ENCODE peak calls at places on chromosomes 13 and 19, in five cellular contexts. U, S, P, D and W are unnamed samples.

GRCh38 chr19:37551123-37551993 is 43.2 kb downstream of the ZNF571 start:
- DNase-seq in U (no peak), S (no peak), P (no peak), D (peak; percentile 18), W (no peak)

GRCh38 chr19:48372904-48373303 is 8.7 kb downstream of the SYNGR4 start:
- DNase-seq in U (no peak), S (no peak), P (no peak), D (no peak), W (no peak)

GRCh38 chr19:5037936-5038335 is 69.0 kb downstream of the KDM4B start:
- DNase-seq in U (no peak), S (no peak), P (no peak), D (no peak), W (no peak)

GRCh38 chr19:54172413-54172763 is 572 bp downstream of the TMC4 start:
- DNase-seq in U (no peak), S (no peak), P (no peak), D (no peak), W (no peak)

GRCh38 chr13:113947321-113948033 is 26.4 kb downstream of the C13orf46 start:
- DNase-seq in U (peak; percentile 59), S (peak; percentile 68), P (no peak), D (no peak), W (no peak)

GRCh38 chr13:109547942-109548860 is 238.2 kb downstream of the IRS2 start:
- DNase-seq in U (no peak), S (no peak), P (no peak), D (no peak), W (no peak)

GRCh38 chr13:49098198-49098597 is 121.9 kb upstream of the MLNR start:
- DNase-seq in U (no peak), S (no peak), P (peak; percentile 90), D (peak; percentile 63), W (no peak)

GRCh38 chr13:32585625-32586021 is 629 bp upstream of the PDS5B start:
- DNase-seq in U (no peak), S (no peak), P (no peak), D (no peak), W (no peak)

GRCh38 chr13:72983085-72983768 is 75.6 kb upstream of the KLF5 start:
- DNase-seq in U (no peak), S (no peak), P (peak; percentile 77), D (peak; percentile 69), W (no peak)

GRCh38 chr13:75494491-75494890 is 12.5 kb upstream of the TBC1D4 start:
- DNase-seq in U (no peak), S (no peak), P (no peak), D (no peak), W (no peak)

GRCh38 chr19:2462635-2463421 is 6.1 kb upstream of the LMNB2 start:
- DNase-seq in U (peak; percentile 84), S (peak; percentile 87), P (peak; percentile 96), D (no peak), W (peak; percentile 95)

GRCh38 chr13:94006271-94006670 is 473.2 kb downstream of the DCT start:
- DNase-seq in U (no peak), S (no peak), P (no peak), D (no peak), W (no peak)

GRCh38 chr13:73984949-73985691 is 149.1 kb downstream of the KLF12 start:
- DNase-seq in U (no peak), S (no peak), P (no peak), D (no peak), W (no peak)

GRCh38 chr13:76711515-76712182 is 174.6 kb downstream of the KCTD12 start:
- DNase-seq in U (peak; percentile 67), S (peak; percentile 15), P (peak; percentile 84), D (no peak), W (no peak)

GRCh38 chr19:47778089-47778953 is at the start of gene SELENOW:
- DNase-seq in U (peak; percentile 66), S (peak; percentile 79), P (no peak), D (no peak), W (peak; percentile 93)

GRCh38 chr13:59774511-59774911 is 389.2 kb downstream of the DIAPH3 start:
- DNase-seq in U (no peak), S (no peak), P (peak; percentile 17), D (no peak), W (no peak)

GRCh38 chr19:6238256-6238642 is 41.5 kb downstream of the MLLT1 start:
- DNase-seq in U (no peak), S (no peak), P (no peak), D (no peak), W (no peak)

GRCh38 chr13:73056054-73056962 is 2.5 kb upstream of the KLF5 start:
- DNase-seq in U (no peak), S (no peak), P (peak; percentile 61), D (peak; percentile 85), W (no peak)

GRCh38 chr13:87138856-87139255 is 532.3 kb upstream of the SLITRK5 start:
- DNase-seq in U (no peak), S (no peak), P (no peak), D (no peak), W (no peak)

GRCh38 chr13:94860981-94861407 is 148.6 kb upstream of the SOX21 start:
- DNase-seq in U (no peak), S (no peak), P (no peak), D (no peak), W (no peak)

GRCh38 chr13:27137759-27138158 is 33.9 kb downstream of the USP12 start:
- DNase-seq in U (no peak), S (peak; percentile 30), P (no peak), D (no peak), W (no peak)

GRCh38 chr13:78137404-78138142 is 218.9 kb upstream of the EDNRB start:
- DNase-seq in U (no peak), S (no peak), P (peak; percentile 20), D (peak; percentile 10), W (no peak)

GRCh38 chr13:37716796-37717195 is 118.2 kb upstream of the POSTN start:
- DNase-seq in U (no peak), S (no peak), P (no peak), D (no peak), W (no peak)

GRCh38 chr13:74204606-74205312 is 70.6 kb upstream of the KLF12 start:
- DNase-seq in U (no peak), S (no peak), P (peak; percentile 84), D (no peak), W (no peak)

GRCh38 chr19:1001538-1002166 is 1.4 kb downstream of the GRIN3B start:
- DNase-seq in U (no peak), S (no peak), P (no peak), D (no peak), W (no peak)

GRCh38 chr19:38837656-38838121 is 6.1 kb upstream of the ECH1 start:
- DNase-seq in U (no peak), S (no peak), P (no peak), D (no peak), W (no peak)
- TF ChIP-seq CTCF in U (no peak), S (no peak), P (no peak), D (no peak), W (no peak)

GRCh38 chr19:18232540-18233223 is 6.4 kb upstream of the PDE4C start:
- DNase-seq in U (no peak), S (no peak), P (no peak), D (no peak), W (no peak)
- TF ChIP-seq CTCF in U (no peak), S (no peak), P (no peak), D (no peak), W (no peak)

GRCh38 chr19:12141405-12141736 is 1.2 kb upstream of the ZNF20 start:
- DNase-seq in U (no peak), S (no peak), P (no peak), D (no peak), W (no peak)
- TF ChIP-seq CTCF in U (no peak), S (no peak), P (no peak), D (no peak), W (no peak)

GRCh38 chr13:97498419-97498818 is 64.5 kb downstream of the RAP2A start:
- DNase-seq in U (no peak), S (no peak), P (no peak), D (no peak), W (no peak)
- TF ChIP-seq CTCF in U (no peak), S (no peak), P (no peak), D (no peak), W (no peak)

GRCh38 chr19:15166700-15167099 is 34.1 kb downstream of the NOTCH3 start:
- DNase-seq in U (no peak), S (no peak), P (no peak), D (no peak), W (no peak)

GRCh38 chr19:15159251-15159650 is 41.5 kb downstream of the NOTCH3 start:
- DNase-seq in U (no peak), S (no peak), P (no peak), D (no peak), W (no peak)

GRCh38 chr19:15156391-15156790 is 44.4 kb downstream of the NOTCH3 start:
- DNase-seq in U (no peak), S (no peak), P (no peak), D (no peak), W (no peak)

GRCh38 chr19:15161028-15161984 is 39.5 kb downstream of the NOTCH3 start:
- DNase-seq in U (no peak), S (no peak), P (no peak), D (no peak), W (no peak)
- TF ChIP-seq CTCF in U (no peak), S (no peak), P (peak; percentile 63), D (no peak), W (peak; percentile 62)